ENCODE peak calls at places on chromosomes 16 and 17, in eight cellular contexts. J is HS-5; M is naive thymus-derived CD8-positive, alpha-beta T cell; O is GM13977; A is stimulated activated naive CD8-positive, alpha-beta T cell treated with anti-CD3 and anti-CD28 coated beads, Interleukin-15, amount 100 ng/mL, for 72 hours; K is A549; Z is head of caudate nucleus; I is GM23248. N is an unnamed sample.

GRCh38 chr17:72423286-72423589 is 302.4 kb downstream of the SOX9 start:
- DNase-seq in J (no peak), M (no peak), O (no peak), A (no peak), K (no peak), Z (no peak), I (no peak), N (no peak)

GRCh38 chr17:42642377-42642776 is 16.7 kb upstream of the TUBG2 start:
- DNase-seq in J (no peak), M (no peak), O (no peak), A (no peak), K (no peak), Z (no peak), I (no peak), N (no peak)

GRCh38 chr17:29179232-29180036 is 764 bp downstream of the MYO18A start:
- DNase-seq in J (no peak), M (no peak), O (no peak), A (no peak), K (peak), Z (peak), I (peak), N (no peak)

GRCh38 chr17:10001296-10001904 is 96.3 kb upstream of the RCVRN start:
- DNase-seq in J (no peak), M (no peak), O (no peak), A (no peak), K (no peak), Z (no peak), I (no peak), N (no peak)

GRCh38 chr16:55691771-55692170 is 36.0 kb downstream of the SLC6A2 start:
- DNase-seq in J (no peak), M (no peak), O (no peak), A (no peak), K (no peak), Z (no peak), I (no peak), N (no peak)

GRCh38 chr17:21242026-21242700 is 11.0 kb downstream of the NATD1 start:
- DNase-seq in J (no peak), M (no peak), O (no peak), A (no peak), K (no peak), Z (no peak), I (peak), N (no peak)

GRCh38 chr17:77494664-77495435 is 354.1 kb downstream of the SEC14L1 start:
- DNase-seq in J (peak), M (peak), O (peak), A (peak), K (peak), Z (peak), I (peak), N (peak)

GRCh38 chr17:49515196-49515770 is 20.2 kb downstream of the NGFR start:
- DNase-seq in J (peak), M (no peak), O (peak), A (no peak), K (peak), Z (peak), I (peak), N (peak)

GRCh38 chr17:50993544-50993943 is 127.1 kb downstream of the SPAG9 start:
- DNase-seq in J (no peak), M (no peak), O (no peak), A (no peak), K (no peak), Z (peak), I (no peak), N (no peak)

GRCh38 chr16:86382067-86382773 is 128.1 kb upstream of the FOXF1 start:
- DNase-seq in J (no peak), M (no peak), O (no peak), A (no peak), K (no peak), Z (no peak), I (no peak), N (no peak)

GRCh38 chr16:56327071-56327928 is 98.0 kb downstream of the AMFR start:
- DNase-seq in J (no peak), M (no peak), O (no peak), A (no peak), K (no peak), Z (no peak), I (no peak), N (no peak)

GRCh38 chr17:20955437-20956323 is 87.1 kb downstream of the USP22 start:
- DNase-seq in J (no peak), M (no peak), O (no peak), A (no peak), K (no peak), Z (no peak), I (peak), N (no peak)

GRCh38 chr16:4481526-4481925 is 5.3 kb downstream of the HMOX2 start:
- DNase-seq in J (no peak), M (no peak), O (no peak), A (no peak), K (no peak), Z (no peak), I (no peak), N (no peak)

GRCh38 chr17:8470447-8471047 is 34.9 kb downstream of the NDEL1 start:
- DNase-seq in J (no peak), M (no peak), O (peak), A (no peak), K (no peak), Z (peak), I (peak), N (no peak)

GRCh38 chr17:19238167-19238505 is 970 bp downstream of the EPN2 start:
- DNase-seq in J (no peak), M (no peak), O (peak), A (no peak), K (peak), Z (peak), I (peak), N (no peak)

GRCh38 chr17:71192039-71192555 is 928.7 kb upstream of the SOX9 start:
- DNase-seq in J (no peak), M (no peak), O (no peak), A (no peak), K (no peak), Z (no peak), I (no peak), N (no peak)

GRCh38 chr16:10889880-10890279 is 12.9 kb downstream of the CIITA start:
- DNase-seq in J (no peak), M (no peak), O (no peak), A (no peak), K (no peak), Z (no peak), I (no peak), N (no peak)

GRCh38 chr17:3887811-3888210 is 5.0 kb downstream of the CAMKK1 start:
- DNase-seq in J (no peak), M (no peak), O (no peak), A (no peak), K (no peak), Z (no peak), I (peak), N (no peak)

GRCh38 chr17:69057280-69057679 is 3.4 kb downstream of the ABCA9 start:
- DNase-seq in J (no peak), M (no peak), O (no peak), A (no peak), K (no peak), Z (no peak), I (no peak), N (no peak)

GRCh38 chr17:43418441-43419374 is 19.9 kb downstream of the ARL4D start:
- DNase-seq in J (peak), M (no peak), O (no peak), A (no peak), K (peak), Z (peak), I (peak), N (peak)

GRCh38 chr16:55508271-55508921 is 476 bp upstream of the LPCAT2 start:
- DNase-seq in J (no peak), M (no peak), O (peak), A (no peak), K (no peak), Z (no peak), I (no peak), N (peak)

GRCh38 chr16:73196670-73197069 is 148.7 kb upstream of the ZFHX3 start:
- DNase-seq in J (no peak), M (no peak), O (peak), A (peak), K (peak), Z (peak), I (peak), N (peak)

GRCh38 chr17:82949984-82950383 is 110.2 kb upstream of the ZNF750 start:
- DNase-seq in J (no peak), M (no peak), O (no peak), A (no peak), K (no peak), Z (peak), I (no peak), N (no peak)

GRCh38 chr16:57470683-57471082 is 8.2 kb downstream of the POLR2C start:
- DNase-seq in J (no peak), M (no peak), O (no peak), A (no peak), K (no peak), Z (no peak), I (no peak), N (no peak)

GRCh38 chr17:75430159-75430748 is 24.8 kb upstream of the GRB2 start:
- DNase-seq in J (no peak), M (no peak), O (no peak), A (no peak), K (peak), Z (no peak), I (no peak), N (no peak)

GRCh38 chr16:22977294-22977697 is 163.3 kb downstream of the HS3ST2 start:
- DNase-seq in J (no peak), M (no peak), O (no peak), A (no peak), K (no peak), Z (no peak), I (peak), N (no peak)

GRCh38 chr16:89827383-89828198 is 684 bp upstream of the SPIRE2 start:
- DNase-seq in J (no peak), M (no peak), O (no peak), A (no peak), K (peak), Z (peak), I (peak), N (no peak)

GRCh38 chr16:74279805-74280204 is 16.8 kb upstream of the PSMD7 start:
- DNase-seq in J (no peak), M (no peak), O (no peak), A (no peak), K (no peak), Z (no peak), I (no peak), N (no peak)

GRCh38 chr16:68364601-68364998 is 53.8 kb downstream of the PRMT7 start:
- DNase-seq in J (no peak), M (no peak), O (no peak), A (no peak), K (no peak), Z (peak), I (peak), N (no peak)

GRCh38 chr17:47663997-47664941 is 14.6 kb downstream of the KPNB1 start:
- DNase-seq in J (no peak), M (peak), O (peak), A (peak), K (peak), Z (peak), I (peak), N (no peak)